ENCODE peak calls at places on chromosomes 7 and 10, in nine cellular contexts. M, I, B, G, Y, P, S, V and L are unnamed samples.

GRCh38 chr10:11017575-11018425 is at the start of gene CELF2:
- DNase-seq in M (no peak), G (no peak), P (peak; percentile 77), B (peak; percentile 55), Y (peak; percentile 65), S (no peak), V (no peak), I (peak; percentile 84), L (no peak)

GRCh38 chr10:71964669-71965515 is 697 bp downstream of the CHST3 start:
- DNase-seq in V (peak; percentile 81), Y (peak; percentile 70), S (no peak), P (no peak), I (peak; percentile 60), M (peak; percentile 61), G (peak; percentile 88), B (no peak), L (peak; percentile 73)

GRCh38 chr7:128098629-128099028 is 67.4 kb upstream of the LRRC4 start:
- DNase-seq in B (no peak), I (no peak), M (no peak), S (no peak), V (no peak), G (no peak), Y (no peak), P (no peak), L (no peak)

GRCh38 chr7:6306471-6306870 is 34.0 kb upstream of the CYTH3 start:
- DNase-seq in V (peak; percentile 37), B (no peak), Y (no peak), G (peak; percentile 69), M (peak; percentile 89), S (no peak), I (no peak), P (no peak), L (peak; percentile 55)

GRCh38 chr7:49775065-49775948 is 1.9 kb downstream of the VWC2 start:
- DNase-seq in I (peak; percentile 35), G (no peak), V (no peak), P (no peak), Y (peak; percentile 19), B (no peak), S (no peak), M (no peak), L (no peak)

GRCh38 chr10:11884706-11885423 is 61.7 kb downstream of the PROSER2 start:
- DNase-seq in G (no peak), B (no peak), V (no peak), S (no peak), I (no peak), M (no peak), Y (no peak), P (no peak), L (no peak)

GRCh38 chr7:46006723-46007122 is 85.7 kb upstream of the IGFBP3 start:
- DNase-seq in M (no peak), S (no peak), I (no peak), Y (no peak), P (no peak), V (peak; percentile 13), B (no peak), G (no peak), L (no peak)

GRCh38 chr10:124449170-124450009 is 445 bp downstream of the NKX1-2 start:
- DNase-seq in M (no peak), Y (no peak), G (no peak), S (no peak), B (no peak), V (no peak), P (no peak), I (peak; percentile 54), L (no peak)

GRCh38 chr10:71750124-71750841 is 23.0 kb downstream of the VSIR start:
- DNase-seq in M (no peak), P (no peak), Y (no peak), V (no peak), G (no peak), B (no peak), I (no peak), S (no peak), L (no peak)

GRCh38 chr7:100493476-100494264 is 9.9 kb downstream of the NYAP1 start:
- DNase-seq in B (peak; percentile 67), P (no peak), V (no peak), G (peak; percentile 56), S (no peak), I (peak; percentile 67), M (peak; percentile 34), Y (peak; percentile 77), L (no peak)

GRCh38 chr10:105243381-105243780 is 602.3 kb downstream of the SORCS3 start:
- DNase-seq in I (no peak), P (no peak), Y (no peak), M (no peak), G (no peak), V (no peak), S (no peak), B (no peak), L (no peak)

GRCh38 chr7:137950263-137950621 is 51.6 kb downstream of the CREB3L2 start:
- DNase-seq in I (no peak), P (no peak), V (no peak), M (no peak), Y (no peak), G (no peak), S (no peak), B (no peak), L (no peak)

GRCh38 chr10:25493122-25493893 is 318.5 kb downstream of the GPR158 start:
- DNase-seq in S (no peak), I (peak; percentile 31), Y (no peak), B (no peak), P (no peak), M (peak; percentile 41), V (peak; percentile 97), G (peak; percentile 96), L (no peak)

GRCh38 chr10:113953505-113954272 is 90.0 kb upstream of the ADRB1 start:
- DNase-seq in P (no peak), Y (no peak), I (no peak), V (no peak), S (no peak), G (no peak), B (no peak), M (no peak), L (no peak)

GRCh38 chr7:64541438-64542359 is 21.2 kb downstream of the ZNF680 start:
- DNase-seq in I (no peak), M (no peak), S (no peak), P (no peak), B (no peak), V (peak; percentile 64), Y (no peak), G (peak; percentile 87), L (peak; percentile 50)

GRCh38 chr10:95377950-95378349 is 87.1 kb upstream of the PDLIM1 start:
- DNase-seq in G (no peak), B (no peak), I (no peak), S (no peak), V (no peak), M (no peak), Y (no peak), P (no peak), L (no peak)

GRCh38 chr7:132757778-132758177 is 181.5 kb upstream of the PLXNA4 start:
- DNase-seq in M (no peak), B (no peak), I (no peak), S (no peak), Y (no peak), G (peak; percentile 11), P (no peak), V (no peak), L (no peak)

GRCh38 chr10:114172241-114172640 is 1.8 kb downstream of the CCDC186 start:
- DNase-seq in I (no peak), B (no peak), M (no peak), S (no peak), P (no peak), G (peak; percentile 43), Y (no peak), V (peak; percentile 27), L (peak; percentile 4)

GRCh38 chr10:33280217-33280616 is 54.2 kb downstream of the NRP1 start:
- DNase-seq in Y (no peak), B (no peak), V (no peak), M (no peak), I (no peak), P (no peak), G (no peak), S (no peak), L (no peak)

GRCh38 chr10:18216482-18216881 is 76.3 kb downstream of the CACNB2 start:
- DNase-seq in V (peak; percentile 63), P (no peak), S (no peak), B (no peak), M (no peak), G (peak; percentile 61), Y (no peak), I (no peak), L (peak; percentile 38)

GRCh38 chr10:13001041-13001886 is at the start of gene CCDC3:
- DNase-seq in G (no peak), Y (peak; percentile 43), M (no peak), V (no peak), B (no peak), I (peak; percentile 61), S (no peak), P (peak; percentile 68), L (no peak)

GRCh38 chr7:44581426-44581906 is 565 bp downstream of the TMED4 start:
- DNase-seq in B (no peak), M (no peak), P (no peak), I (no peak), G (peak; percentile 23), V (no peak), S (no peak), Y (peak; percentile 73), L (no peak)

GRCh38 chr7:80335473-80336232 is 176.2 kb downstream of the GNAT3 start:
- DNase-seq in P (no peak), B (no peak), Y (no peak), M (no peak), G (peak; percentile 39), S (no peak), V (peak; percentile 46), I (no peak), L (peak; percentile 17)

GRCh38 chr7:7271094-7271874 is 88.9 kb downstream of the C1GALT1 start:
- DNase-seq in I (no peak), Y (no peak), P (no peak), G (no peak), B (no peak), V (no peak), M (no peak), S (no peak), L (no peak)

GRCh38 chr10:48495282-48496045 is 109.4 kb downstream of the ARHGAP22 start:
- DNase-seq in G (no peak), I (no peak), Y (no peak), P (no peak), M (no peak), S (no peak), B (no peak), V (no peak), L (no peak)

GRCh38 chr10:132961864-132962622 is 19.7 kb upstream of the CFAP46 start:
- DNase-seq in G (peak; percentile 73), M (peak; percentile 72), P (no peak), S (peak; percentile 34), B (peak; percentile 52), V (peak; percentile 88), I (peak; percentile 85), Y (peak; percentile 85), L (peak; percentile 86)

GRCh38 chr7:137840183-137840779 is 6.5 kb downstream of the DGKI start:
- DNase-seq in G (no peak), M (no peak), B (no peak), S (no peak), P (no peak), V (no peak), I (no peak), Y (no peak), L (no peak)

GRCh38 chr7:157250605-157251228 is 86.1 kb upstream of the DNAJB6 start:
- DNase-seq in I (peak; percentile 72), G (peak; percentile 73), M (peak; percentile 61), V (peak; percentile 68), P (no peak), S (peak; percentile 19), B (no peak), Y (peak; percentile 62), L (peak; percentile 68)

GRCh38 chr10:58651040-58651439 is 138.4 kb downstream of the BICC1 start:
- DNase-seq in Y (no peak), V (peak; percentile 85), B (no peak), S (no peak), P (no peak), G (peak; percentile 75), M (no peak), I (no peak), L (peak; percentile 37)

GRCh38 chr7:103240806-103241205 is 56.4 kb upstream of the PMPCB start:
- DNase-seq in G (no peak), P (no peak), M (no peak), B (no peak), S (no peak), Y (no peak), I (no peak), V (peak; percentile 1), L (no peak)

GRCh38 chr10:123517376-123517775 is 148.8 kb upstream of the GPR26 start:
- DNase-seq in Y (no peak), P (peak; percentile 47), M (no peak), I (no peak), V (no peak), B (no peak), S (no peak), G (no peak), L (no peak)